ENCODE peak calls at places on chromosome 12, in eight cellular contexts. One of them, this sample, is unnamed.
A peak's percentile ranks its signal among the peaks of the same experiment; 100 is the strongest.

GRCh38 chr12:71780207-71780822 is 25.7 kb downstream of the RAB21 start:
- ATAC-seq in GM12878: peak; percentile 82
- ATAC-seq in K562: peak; percentile 83
- ATAC-seq in HCT116: peak; percentile 71
- ATAC-seq in upper lobe of left lung: no peak
- ATAC-seq in GM23338: peak; percentile 32
- ATAC-seq in Panc1: peak; percentile 51
- ATAC-seq in HepG2: peak; percentile 51
- ATAC-seq in this sample: no peak

GRCh38 chr12:24244801-24245200 is 295.3 kb upstream of the SOX5 start:
- ATAC-seq in GM12878: no peak
- ATAC-seq in HepG2: no peak
- ATAC-seq in K562: no peak
- ATAC-seq in Panc1: no peak
- ATAC-seq in GM23338: peak; percentile 40
- ATAC-seq in upper lobe of left lung: no peak
- ATAC-seq in HCT116: no peak
- ATAC-seq in this sample: no peak

GRCh38 chr12:132137483-132138125 is 6.5 kb downstream of the DDX51 start:
- ATAC-seq in Panc1: peak; percentile 22
- ATAC-seq in HepG2: no peak
- ATAC-seq in GM23338: no peak
- ATAC-seq in upper lobe of left lung: no peak
- ATAC-seq in K562: peak; percentile 4
- ATAC-seq in HCT116: peak; percentile 21
- ATAC-seq in GM12878: no peak
- ATAC-seq in this sample: no peak

GRCh38 chr12:124359671-124360581 is 65.0 kb downstream of the RFLNA start:
- ATAC-seq in upper lobe of left lung: peak; percentile 71
- ATAC-seq in HCT116: no peak
- ATAC-seq in GM23338: peak; percentile 30
- ATAC-seq in GM12878: no peak
- ATAC-seq in K562: no peak
- ATAC-seq in HepG2: no peak
- ATAC-seq in Panc1: peak; percentile 66
- ATAC-seq in this sample: peak; percentile 93

GRCh38 chr12:105705765-105706164 is 375.3 kb downstream of the C12orf75 start:
- ATAC-seq in upper lobe of left lung: peak; percentile 54
- ATAC-seq in GM12878: peak; percentile 32
- ATAC-seq in HCT116: peak; percentile 78
- ATAC-seq in GM23338: peak; percentile 69
- ATAC-seq in K562: peak; percentile 48
- ATAC-seq in Panc1: no peak
- ATAC-seq in HepG2: no peak
- ATAC-seq in this sample: peak; percentile 32

GRCh38 chr12:114344264-114344663 is 61.7 kb downstream of the TBX5 start:
- ATAC-seq in HCT116: no peak
- ATAC-seq in HepG2: no peak
- ATAC-seq in Panc1: no peak
- ATAC-seq in GM23338: no peak
- ATAC-seq in K562: no peak
- ATAC-seq in upper lobe of left lung: no peak
- ATAC-seq in GM12878: no peak
- ATAC-seq in this sample: no peak

GRCh38 chr12:29591140-29592020 is 93.9 kb upstream of the OVCH1 start:
- ATAC-seq in Panc1: no peak
- ATAC-seq in GM12878: peak; percentile 87
- ATAC-seq in upper lobe of left lung: no peak
- ATAC-seq in GM23338: peak; percentile 98
- ATAC-seq in HepG2: no peak
- ATAC-seq in HCT116: no peak
- ATAC-seq in K562: peak; percentile 67
- ATAC-seq in this sample: peak; percentile 28

GRCh38 chr12:75816892-75817291 is 214.7 kb downstream of the PHLDA1 start:
- ATAC-seq in K562: no peak
- ATAC-seq in Panc1: no peak
- ATAC-seq in HCT116: peak; percentile 61
- ATAC-seq in upper lobe of left lung: no peak
- ATAC-seq in GM23338: no peak
- ATAC-seq in GM12878: peak; percentile 68
- ATAC-seq in HepG2: no peak
- ATAC-seq in this sample: no peak

GRCh38 chr12:51082561-51083139 is 746 bp downstream of the CSRNP2 start:
- ATAC-seq in Panc1: peak; percentile 18
- ATAC-seq in GM12878: no peak
- ATAC-seq in K562: no peak
- ATAC-seq in GM23338: peak; percentile 52
- ATAC-seq in upper lobe of left lung: no peak
- ATAC-seq in HepG2: no peak
- ATAC-seq in HCT116: peak; percentile 13
- ATAC-seq in this sample: peak; percentile 17

GRCh38 chr12:102430661-102431060 is 49.7 kb downstream of the IGF1 start:
- ATAC-seq in HCT116: no peak
- ATAC-seq in K562: no peak
- ATAC-seq in upper lobe of left lung: no peak
- ATAC-seq in GM12878: no peak
- ATAC-seq in Panc1: no peak
- ATAC-seq in GM23338: no peak
- ATAC-seq in HepG2: no peak
- ATAC-seq in this sample: peak; percentile 28

GRCh38 chr12:99745895-99746294 is 98.3 kb downstream of the GARIN6 start:
- ATAC-seq in Panc1: no peak
- ATAC-seq in GM23338: no peak
- ATAC-seq in HCT116: no peak
- ATAC-seq in GM12878: no peak
- ATAC-seq in upper lobe of left lung: no peak
- ATAC-seq in HepG2: no peak
- ATAC-seq in K562: no peak
- ATAC-seq in this sample: no peak

GRCh38 chr12:98814254-98814653 is 169.2 kb downstream of the APAF1 start:
- ATAC-seq in Panc1: no peak
- ATAC-seq in GM23338: no peak
- ATAC-seq in upper lobe of left lung: no peak
- ATAC-seq in HepG2: no peak
- ATAC-seq in GM12878: no peak
- ATAC-seq in K562: no peak
- ATAC-seq in HCT116: no peak
- ATAC-seq in this sample: no peak

GRCh38 chr12:31002999-31003398 is 70.7 kb upstream of the DDX11 start:
- ATAC-seq in GM12878: peak; percentile 64
- ATAC-seq in upper lobe of left lung: no peak
- ATAC-seq in Panc1: peak; percentile 24
- ATAC-seq in HCT116: no peak
- ATAC-seq in K562: no peak
- ATAC-seq in HepG2: no peak
- ATAC-seq in GM23338: no peak
- ATAC-seq in this sample: no peak

GRCh38 chr12:82841379-82841778 is 154.7 kb downstream of the TMTC2 start:
- ATAC-seq in GM23338: no peak
- ATAC-seq in upper lobe of left lung: no peak
- ATAC-seq in HepG2: no peak
- ATAC-seq in GM12878: no peak
- ATAC-seq in Panc1: no peak
- ATAC-seq in HCT116: no peak
- ATAC-seq in K562: no peak
- ATAC-seq in this sample: no peak

GRCh38 chr12:19075711-19076340 is 53.7 kb upstream of the PLEKHA5 start:
- ATAC-seq in HepG2: no peak
- ATAC-seq in K562: no peak
- ATAC-seq in upper lobe of left lung: no peak
- ATAC-seq in HCT116: no peak
- ATAC-seq in Panc1: no peak
- ATAC-seq in GM12878: no peak
- ATAC-seq in GM23338: no peak
- ATAC-seq in this sample: no peak

GRCh38 chr12:102440109-102440405 is 40.3 kb downstream of the IGF1 start:
- ATAC-seq in GM12878: no peak
- ATAC-seq in K562: no peak
- ATAC-seq in HCT116: no peak
- ATAC-seq in Panc1: no peak
- ATAC-seq in upper lobe of left lung: no peak
- ATAC-seq in HepG2: no peak
- ATAC-seq in GM23338: no peak
- ATAC-seq in this sample: no peak

GRCh38 chr12:99522456-99522855 is 125.1 kb upstream of the GARIN6 start:
- ATAC-seq in HepG2: no peak
- ATAC-seq in upper lobe of left lung: no peak
- ATAC-seq in Panc1: no peak
- ATAC-seq in K562: no peak
- ATAC-seq in GM12878: no peak
- ATAC-seq in HCT116: no peak
- ATAC-seq in GM23338: no peak
- ATAC-seq in this sample: no peak

DNA sequence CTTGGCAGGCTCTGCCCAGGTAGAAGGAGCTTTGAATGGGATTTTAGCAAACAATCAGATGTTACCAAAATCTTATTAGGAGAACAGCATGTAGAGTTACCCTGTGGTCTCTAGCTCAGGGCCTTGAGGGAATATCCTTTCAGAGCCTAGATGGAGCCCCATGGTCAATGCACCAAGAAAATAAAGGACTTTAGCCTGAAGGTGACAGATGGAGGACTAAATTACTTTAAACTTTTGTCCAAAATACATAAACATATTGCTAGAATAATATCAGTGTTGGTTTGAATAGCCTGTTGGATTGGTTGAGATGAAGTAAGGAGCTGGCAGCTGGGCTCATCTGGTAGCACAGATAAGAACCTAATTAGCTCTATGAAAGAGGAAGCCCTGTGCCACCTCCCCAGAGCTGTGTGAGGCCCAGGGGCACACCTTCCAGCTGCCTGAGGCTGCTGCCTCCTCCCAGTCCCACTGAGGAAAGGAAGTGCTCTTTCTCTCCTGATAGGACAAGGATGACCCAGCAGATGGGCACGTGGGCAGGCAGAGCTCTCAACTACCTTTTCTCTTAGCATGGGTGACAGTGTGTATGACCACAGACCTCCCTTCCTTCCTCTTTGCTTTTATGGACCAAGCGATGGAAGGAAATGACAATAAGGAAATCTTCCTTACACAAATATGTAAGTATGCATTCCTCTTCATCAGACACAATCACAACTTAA is 127.4 kb upstream of the AMIGO2 start:
- ATAC-seq in upper lobe of left lung: peak; percentile 71
- ATAC-seq in GM23338: no peak
- ATAC-seq in GM12878: peak; percentile 87
- ATAC-seq in HepG2: no peak
- ATAC-seq in Panc1: no peak
- ATAC-seq in K562: peak; percentile 69
- ATAC-seq in HCT116: no peak
- ATAC-seq in this sample: peak; percentile 19
- TF ChIP-seq POLR2AphosphoS5 in upper lobe of left lung: no peak
- TF ChIP-seq POLR2AphosphoS5 in GM23338: no peak
- TF ChIP-seq POLR2AphosphoS5 in GM12878: no peak
- TF ChIP-seq POLR2AphosphoS5 in HepG2: no peak
- TF ChIP-seq POLR2AphosphoS5 in Panc1: no peak
- TF ChIP-seq POLR2AphosphoS5 in K562: peak; percentile 25
- TF ChIP-seq POLR2AphosphoS5 in HCT116: no peak
- TF ChIP-seq POLR2AphosphoS5 in this sample: no peak

DNA sequence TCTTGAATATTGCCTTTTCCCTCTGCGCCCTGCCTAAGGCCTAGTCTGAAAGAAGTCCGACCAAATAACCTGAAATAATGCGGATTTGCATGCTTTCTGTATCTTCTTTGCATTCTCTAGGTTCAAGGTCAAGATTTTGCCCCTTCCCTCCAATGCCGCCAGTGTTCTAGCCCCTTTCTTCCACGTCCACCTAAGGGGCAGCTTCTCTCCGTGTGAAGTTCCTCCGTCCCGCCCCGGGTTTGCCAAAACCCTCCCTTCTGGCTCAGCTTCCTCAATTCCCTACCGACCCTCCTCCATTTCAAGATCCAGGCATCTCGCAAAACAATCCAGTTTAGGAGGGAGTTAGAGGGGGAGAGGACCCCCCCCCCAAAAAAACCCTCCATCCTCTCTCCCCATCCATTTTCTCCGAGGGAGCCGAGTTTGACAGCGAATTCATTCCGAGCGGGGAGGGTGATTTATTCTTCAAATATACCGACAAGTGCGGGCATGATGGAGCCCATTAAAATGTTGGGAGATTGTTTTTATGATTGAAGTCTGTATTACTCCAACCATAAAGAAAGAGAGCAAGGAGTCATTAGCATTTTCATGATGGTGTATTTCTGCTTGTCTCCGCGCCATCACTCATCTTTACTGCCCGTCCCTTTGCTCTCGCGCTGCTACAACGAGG is 20.9 kb upstream of the ATP5MC2 start:
- ATAC-seq in upper lobe of left lung: no peak
- ATAC-seq in HCT116: no peak
- ATAC-seq in Panc1: no peak
- ATAC-seq in HepG2: no peak
- ATAC-seq in K562: no peak
- ATAC-seq in GM23338: peak; percentile 2
- ATAC-seq in GM12878: no peak
- ATAC-seq in this sample: no peak
- TF ChIP-seq POLR2AphosphoS5 in upper lobe of left lung: no peak
- TF ChIP-seq POLR2AphosphoS5 in HCT116: no peak
- TF ChIP-seq POLR2AphosphoS5 in Panc1: no peak
- TF ChIP-seq POLR2AphosphoS5 in HepG2: no peak
- TF ChIP-seq POLR2AphosphoS5 in K562: no peak
- TF ChIP-seq POLR2AphosphoS5 in GM23338: no peak
- TF ChIP-seq POLR2AphosphoS5 in GM12878: no peak
- TF ChIP-seq POLR2AphosphoS5 in this sample: no peak

DNA sequence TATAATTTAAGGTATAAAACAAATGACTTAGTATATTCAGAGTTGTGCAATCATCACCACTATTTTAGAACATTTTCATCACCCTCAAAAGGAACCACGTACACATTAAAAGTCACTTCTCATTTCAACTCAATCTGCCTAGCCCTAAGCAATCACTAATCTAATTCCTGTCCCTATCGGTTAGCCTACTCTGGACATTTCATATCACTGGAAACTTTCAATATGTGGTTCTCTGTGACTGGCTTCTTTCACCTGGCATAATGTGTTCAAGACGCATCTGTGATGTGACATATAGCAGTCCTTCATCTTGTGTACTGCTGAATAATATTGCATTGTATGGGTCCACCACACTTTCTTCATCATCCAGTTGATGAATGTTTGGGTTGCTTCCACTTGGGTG is 15.4 kb upstream of the PIWIL1 start:
- ATAC-seq in Panc1: no peak
- ATAC-seq in GM12878: no peak
- ATAC-seq in GM23338: no peak
- ATAC-seq in upper lobe of left lung: no peak
- ATAC-seq in K562: no peak
- ATAC-seq in HepG2: no peak
- ATAC-seq in HCT116: no peak
- ATAC-seq in this sample: no peak
- TF ChIP-seq POLR2AphosphoS5 in Panc1: no peak
- TF ChIP-seq POLR2AphosphoS5 in GM12878: no peak
- TF ChIP-seq POLR2AphosphoS5 in GM23338: no peak
- TF ChIP-seq POLR2AphosphoS5 in upper lobe of left lung: no peak
- TF ChIP-seq POLR2AphosphoS5 in K562: no peak
- TF ChIP-seq POLR2AphosphoS5 in HepG2: no peak
- TF ChIP-seq POLR2AphosphoS5 in HCT116: no peak
- TF ChIP-seq POLR2AphosphoS5 in this sample: no peak

DNA sequence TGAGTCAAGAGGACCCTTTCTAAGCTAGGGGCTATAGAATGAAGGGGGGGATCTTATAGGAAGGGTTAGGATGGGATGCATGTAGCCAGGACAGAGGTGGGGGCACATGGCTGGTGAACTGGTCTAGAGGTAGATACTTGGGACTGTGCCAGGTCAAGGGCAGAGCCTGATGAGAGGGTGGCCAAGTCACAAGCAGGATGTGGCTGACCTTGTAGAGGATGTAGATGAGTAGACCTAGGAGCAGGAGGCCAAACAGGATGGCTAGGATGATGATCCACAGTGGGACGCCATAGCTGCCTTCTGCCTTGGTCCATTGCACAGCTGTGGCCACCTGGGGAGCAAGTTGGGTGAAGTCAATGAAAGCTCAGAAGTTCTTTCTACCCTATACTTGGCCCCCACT is 12.6 kb upstream of the ZNF385A start:
- ATAC-seq in upper lobe of left lung: no peak
- ATAC-seq in K562: no peak
- ATAC-seq in HCT116: no peak
- ATAC-seq in Panc1: no peak
- ATAC-seq in HepG2: no peak
- ATAC-seq in GM23338: no peak
- ATAC-seq in GM12878: no peak
- ATAC-seq in this sample: no peak
- TF ChIP-seq POLR2AphosphoS5 in upper lobe of left lung: no peak
- TF ChIP-seq POLR2AphosphoS5 in K562: no peak
- TF ChIP-seq POLR2AphosphoS5 in HCT116: no peak
- TF ChIP-seq POLR2AphosphoS5 in Panc1: no peak
- TF ChIP-seq POLR2AphosphoS5 in HepG2: no peak
- TF ChIP-seq POLR2AphosphoS5 in GM23338: no peak
- TF ChIP-seq POLR2AphosphoS5 in GM12878: no peak
- TF ChIP-seq POLR2AphosphoS5 in this sample: peak; percentile 44